ENCODE peak calls at places on chromosome 19, in five cellular contexts. H, R, X, W and P are unnamed samples.

GRCh38 chr19:36113895-36114762 is 546 bp downstream of the POLR2I start:
- DNase-seq in H (peak; percentile 30), R (no peak), X (no peak), W (peak; percentile 59), P (peak; percentile 39)

GRCh38 chr19:39405930-39406655 is 554 bp upstream of the ZFP36 start:
- DNase-seq in H (no peak), R (no peak), X (no peak), W (peak; percentile 77), P (no peak)

GRCh38 chr19:47176071-47176626 is 45.5 kb downstream of the SAE1 start:
- DNase-seq in H (peak; percentile 97), R (no peak), X (no peak), W (no peak), P (peak; percentile 80)

GRCh38 chr19:45569619-45570421 is 14.8 kb downstream of the OPA3 start:
- DNase-seq in H (no peak), R (no peak), X (peak; percentile 24), W (peak; percentile 80), P (peak; percentile 41)

GRCh38 chr19:38862321-38863059 is 12.7 kb upstream of the HNRNPL start:
- DNase-seq in H (no peak), R (no peak), X (no peak), W (peak; percentile 77), P (peak; percentile 87)

GRCh38 chr19:44003461-44004134 is 841 bp downstream of the ZNF230 start:
- DNase-seq in H (no peak), R (no peak), X (no peak), W (peak; percentile 13), P (peak; percentile 6)

GRCh38 chr19:42919757-42920079 is 2.0 kb upstream of the PSG6 start:
- DNase-seq in H (no peak), R (no peak), X (no peak), W (no peak), P (no peak)

GRCh38 chr19:45848922-45849321 is 14.0 kb downstream of the SYMPK start:
- DNase-seq in H (no peak), R (no peak), X (no peak), W (no peak), P (no peak)

GRCh38 chr19:14472202-14472961 is 2.8 kb downstream of the PTGER1 start:
- DNase-seq in H (peak; percentile 18), R (no peak), X (peak; percentile 22), W (peak; percentile 86), P (peak; percentile 51)

GRCh38 chr19:45508931-45509691 is 1.8 kb downstream of the VASP start:
- DNase-seq in H (peak; percentile 66), R (peak; percentile 69), X (no peak), W (peak; percentile 86), P (peak; percentile 49)

GRCh38 chr19:53958168-53958571 is 4.6 kb upstream of the CACNG8 start:
- DNase-seq in H (no peak), R (no peak), X (no peak), W (no peak), P (no peak)

GRCh38 chr19:47032171-47032811 is 12.7 kb downstream of the NPAS1 start:
- DNase-seq in H (no peak), R (no peak), X (peak; percentile 32), W (peak; percentile 63), P (peak; percentile 26)

DNA sequence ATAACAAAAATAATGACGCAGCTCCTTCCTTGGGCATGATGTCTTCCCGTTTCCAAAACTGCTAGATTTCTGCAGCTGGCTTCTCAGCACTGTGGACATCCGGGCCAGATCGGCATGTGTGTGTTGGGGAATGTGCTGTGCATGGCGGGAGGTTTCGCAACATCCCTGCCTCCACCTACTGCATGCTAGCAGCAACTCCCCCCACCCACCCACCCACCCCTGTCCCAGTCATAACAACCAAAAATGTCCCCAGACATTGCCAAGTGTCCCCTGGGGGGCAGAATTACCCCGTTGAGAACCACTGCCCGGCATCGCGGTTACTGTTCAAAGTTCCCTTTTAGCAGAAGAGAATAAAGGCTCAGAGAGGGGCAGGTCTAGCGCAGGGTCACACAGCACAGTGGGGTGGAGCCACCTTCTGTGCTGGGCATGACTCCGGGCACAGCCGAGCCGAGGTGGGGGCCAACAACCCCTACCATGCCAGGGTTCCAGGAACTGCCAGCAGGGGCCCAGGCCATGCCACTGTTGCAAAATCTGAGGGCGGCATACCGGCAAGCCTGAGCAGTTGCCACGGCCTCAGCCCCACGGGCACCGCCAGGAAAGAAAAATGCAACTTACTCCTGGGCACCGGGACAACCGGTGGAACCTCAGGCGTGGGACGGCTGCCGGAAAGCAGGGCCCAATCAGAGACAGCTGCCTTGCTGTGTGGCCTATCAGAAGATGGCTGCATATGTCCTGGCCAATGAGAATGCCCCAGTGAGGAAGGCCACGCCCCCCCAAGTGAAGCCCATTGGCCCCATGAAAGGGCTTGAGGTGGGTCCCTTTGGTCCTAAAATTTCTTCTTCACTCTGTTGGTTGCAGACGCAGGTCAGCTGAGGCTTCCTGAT is 22.5 kb upstream of the NFIC start:
- DNase-seq in H (peak; percentile 78), R (no peak), X (peak; percentile 87), W (peak; percentile 69), P (peak; percentile 31)
- TF ChIP-seq POLR2A in H (no peak), R (no peak), X (peak; percentile 29), W (no peak), P (no peak)

GRCh38 chr19:18191640-18192062 is 1.4 kb upstream of the MPV17L2 start:
- DNase-seq in H (no peak), R (no peak), X (no peak), W (no peak), P (no peak)
- H3K9ac ChIP-seq in H (peak overlapping the region; percentile 81), R (peak overlapping the region; percentile 0), X (peak overlapping the region; percentile 70), W (peak overlapping the region; percentile 58), P (peak overlapping the region; percentile 72)

GRCh38 chr19:12198136-12198535 is 35.2 kb downstream of the ZNF136 start:
- DNase-seq in H (no peak), R (no peak), X (no peak), W (no peak), P (no peak)

GRCh38 chr19:12200020-12200419 is 37.1 kb downstream of the ZNF136 start:
- DNase-seq in H (no peak), R (no peak), X (no peak), W (no peak), P (no peak)

GRCh38 chr19:12195501-12195860 is 32.6 kb downstream of the ZNF136 start:
- DNase-seq in H (no peak), R (no peak), X (no peak), W (no peak), P (no peak)

DNA sequence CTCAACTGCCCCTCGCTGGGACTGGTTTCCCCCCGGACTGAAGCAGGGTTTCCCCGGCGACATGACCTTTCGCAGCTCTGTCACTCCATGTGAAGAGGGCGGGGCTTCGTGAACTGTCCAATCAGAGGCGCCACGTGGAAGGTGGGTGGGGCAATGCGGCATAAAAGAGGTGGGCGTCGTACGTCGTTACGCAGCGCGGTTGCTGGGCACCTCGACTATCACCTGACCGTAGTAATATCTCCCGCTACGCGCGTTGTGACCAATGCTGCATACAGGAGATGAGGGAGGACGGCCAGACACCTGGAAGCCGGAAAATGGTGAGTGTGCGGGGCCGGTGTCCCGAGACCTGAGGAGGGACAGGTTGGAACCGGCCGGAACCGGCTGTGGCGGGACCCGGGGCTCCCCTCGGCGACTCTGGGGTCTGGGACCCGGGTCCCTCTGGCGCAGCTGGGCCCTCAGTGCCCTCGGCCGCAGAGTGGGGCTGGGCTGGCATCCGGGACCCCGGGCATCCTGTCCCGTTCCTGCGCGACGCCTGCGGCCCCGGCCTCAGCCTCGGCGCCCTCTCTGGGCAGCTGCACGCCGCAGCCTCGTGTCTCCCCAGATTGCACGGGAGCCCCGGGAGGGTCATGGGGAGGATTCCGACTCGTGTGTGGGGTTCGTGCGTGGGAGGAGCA is 32.1 kb downstream of the ZNF136 start:
- DNase-seq in H (peak; percentile 6), R (no peak), X (no peak), W (no peak), P (peak; percentile 6)
- TF ChIP-seq POLR2A in H (no peak), R (no peak), X (no peak), W (no peak), P (no peak)

DNA sequence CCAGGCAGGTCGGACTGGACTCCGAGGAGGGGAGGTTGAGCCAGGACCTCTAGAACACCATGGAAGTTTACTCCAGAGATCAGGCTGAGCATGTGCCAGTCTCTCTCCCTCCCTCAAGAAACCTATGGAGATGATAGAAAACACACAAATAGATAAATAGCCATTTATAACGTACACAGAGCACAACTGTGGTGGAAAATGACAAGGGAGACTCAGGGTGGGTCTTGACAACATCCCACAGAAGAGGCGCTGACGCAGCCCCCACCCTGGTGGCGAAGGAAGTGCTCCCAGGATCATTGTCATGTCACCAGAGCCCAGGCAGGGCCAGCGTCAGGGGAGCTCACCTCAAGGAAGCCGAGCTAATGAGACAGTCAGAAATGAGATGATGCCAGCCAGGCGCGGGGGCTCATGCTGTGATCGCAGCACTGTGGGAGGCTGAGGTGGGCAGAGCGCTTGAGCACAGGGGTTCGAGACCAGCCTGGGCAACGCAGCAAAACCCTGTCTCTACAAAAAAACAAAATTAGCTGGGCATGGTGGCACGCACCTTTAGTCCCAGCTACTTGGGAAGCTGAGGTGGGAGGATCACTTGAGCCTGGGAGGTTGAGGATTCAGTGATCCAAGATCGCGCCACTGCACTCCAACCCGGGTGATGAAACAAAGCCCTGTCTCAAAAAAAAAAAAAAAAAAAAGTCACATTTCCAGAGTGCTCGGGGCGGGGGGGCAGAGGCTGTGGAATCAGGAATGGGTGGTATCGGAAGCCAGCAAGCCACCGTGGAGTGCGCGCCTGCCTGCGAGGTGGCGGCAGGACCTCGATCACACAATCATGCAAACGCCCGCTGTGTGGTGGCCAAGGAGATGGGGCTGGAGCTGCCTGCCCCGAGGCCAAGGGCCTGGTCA is 178.4 kb downstream of the KDM4B start:
- DNase-seq in H (no peak), R (no peak), X (no peak), W (no peak), P (no peak)
- H3K9ac ChIP-seq in H (no peak overlapping the region), R (no peak overlapping the region), X (no peak overlapping the region), W (no peak overlapping the region), P (no peak overlapping the region)

DNA sequence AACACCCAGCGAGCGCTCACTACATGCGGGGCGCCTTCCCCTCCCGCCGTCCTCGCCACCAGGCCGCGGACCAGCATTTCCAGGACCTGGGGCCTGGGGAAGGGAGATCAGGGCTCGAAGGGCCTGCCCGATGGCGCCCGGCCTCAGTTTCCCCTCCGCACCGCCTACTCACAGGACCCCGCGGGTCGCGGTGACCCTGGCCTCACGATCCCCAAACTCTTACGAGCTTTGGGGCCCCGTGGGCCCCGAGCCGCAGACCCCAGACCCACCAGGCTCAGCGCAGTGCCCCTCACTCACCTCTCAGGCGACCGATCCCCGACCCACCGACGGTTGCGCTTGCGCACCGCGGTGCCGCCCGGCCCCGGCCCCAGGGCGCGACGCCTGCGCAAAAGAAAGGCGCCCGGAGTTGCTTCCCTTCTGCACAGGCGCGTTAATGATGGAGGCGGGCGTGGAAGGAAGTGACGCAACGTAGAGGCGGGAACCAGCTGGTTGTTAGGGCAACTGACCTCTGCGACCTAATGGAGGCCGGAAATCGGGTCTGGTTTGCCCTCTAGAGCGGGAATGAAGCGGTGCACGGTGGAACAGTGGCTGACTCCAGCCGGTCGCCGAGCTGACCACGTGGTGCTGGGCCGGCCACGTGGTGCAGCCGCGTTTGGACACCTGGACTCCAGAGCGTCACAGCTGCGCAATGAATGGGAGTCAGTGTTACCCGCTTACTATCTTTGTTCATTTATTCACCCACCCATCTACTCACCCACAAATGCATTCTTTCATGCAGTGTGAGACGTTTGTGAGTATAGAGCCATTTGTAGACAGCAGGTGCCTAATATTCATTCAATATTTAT is at the start of gene SGTA:
- DNase-seq in H (peak; percentile 99), R (peak; percentile 98), X (peak; percentile 99), W (peak; percentile 99), P (peak; percentile 99)
- TF ChIP-seq POLR2A in H (peak; percentile 73), R (peak; percentile 88), X (peak; percentile 59), W (peak; percentile 80), P (peak; percentile 84)